ENCODE peak calls at places on chromosomes 11 and 22, in seven cellular contexts. Y is fibroblast of gingiva, Z is heart left ventricle, E is HFFc6, Q is GM10248, V is mammary epithelial cell, O is AG04449. K is an unnamed sample.

GRCh38 chr11:35304393-35304790 is 115.0 kb downstream of the SLC1A2 start:
- DNase-seq in Y (peak; percentile 87), Z (no peak), E (peak; percentile 82), Q (no peak), V (peak; percentile 42), O (no peak), K (peak; percentile 78)

GRCh38 chr11:123231263-123231662 is 36.2 kb upstream of the CLMP start:
- DNase-seq in Y (peak; percentile 21), Z (no peak), E (peak; percentile 91), Q (no peak), V (no peak), O (peak; percentile 70), K (peak; percentile 48)

GRCh38 chr11:82848829-82849228 is 51.4 kb downstream of the PRCP start:
- DNase-seq in Y (no peak), Z (no peak), E (no peak), Q (no peak), V (no peak), O (no peak), K (no peak)

GRCh38 chr11:2769779-2770555 is 70.2 kb upstream of the KCNQ1OT1 start:
- DNase-seq in Y (no peak), Z (peak; percentile 4), E (no peak), Q (no peak), V (no peak), O (no peak), K (no peak)

GRCh38 chr22:23068832-23069385 is 1.4 kb upstream of the GNAZ start:
- DNase-seq in Y (no peak), Z (no peak), E (no peak), Q (no peak), V (no peak), O (no peak), K (no peak)

GRCh38 chr22:22818861-22819855 is 68.5 kb upstream of the IGLL5 start:
- DNase-seq in Y (no peak), Z (no peak), E (no peak), Q (peak; percentile 60), V (no peak), O (no peak), K (no peak)

GRCh38 chr11:69957849-69958248 is 120.3 kb upstream of the ANO1 start:
- DNase-seq in Y (no peak), Z (no peak), E (no peak), Q (no peak), V (no peak), O (no peak), K (no peak)

GRCh38 chr11:57163160-57163868 is 18.4 kb upstream of the LRRC55 start:
- DNase-seq in Y (no peak), Z (no peak), E (no peak), Q (no peak), V (no peak), O (no peak), K (no peak)

GRCh38 chr22:29726104-29726503 is 6.3 kb downstream of the CABP7 start:
- DNase-seq in Y (no peak), Z (no peak), E (no peak), Q (no peak), V (no peak), O (no peak), K (no peak)

GRCh38 chr11:104275992-104276391 is 112.0 kb upstream of the PDGFD start:
- DNase-seq in Y (no peak), Z (no peak), E (no peak), Q (no peak), V (peak; percentile 35), O (no peak), K (no peak)

GRCh38 chr11:76903325-76903724 is 42.6 kb downstream of the ACER3 start:
- DNase-seq in Y (no peak), Z (no peak), E (no peak), Q (no peak), V (peak; percentile 79), O (no peak), K (no peak)

GRCh38 chr11:120710354-120711187 is 199.0 kb downstream of the GRIK4 start:
- DNase-seq in Y (peak; percentile 78), Z (peak; percentile 14), E (peak; percentile 84), Q (no peak), V (peak; percentile 72), O (peak; percentile 9), K (peak; percentile 66)

GRCh38 chr11:120303004-120303637 is 22.0 kb upstream of the TLCD5 start:
- DNase-seq in Y (peak; percentile 64), Z (peak; percentile 54), E (peak; percentile 67), Q (peak; percentile 82), V (peak; percentile 71), O (no peak), K (peak; percentile 40)

GRCh38 chr11:10885703-10886363 is 28.0 kb upstream of the ZBED5 start:
- DNase-seq in Y (peak; percentile 44), Z (peak; percentile 54), E (no peak), Q (no peak), V (no peak), O (no peak), K (no peak)

GRCh38 chr11:93537767-93538261 is 5.4 kb downstream of the SMCO4 start:
- DNase-seq in Y (peak; percentile 23), Z (no peak), E (no peak), Q (no peak), V (peak; percentile 26), O (no peak), K (no peak)

GRCh38 chr22:46432164-46433068 is 96.9 kb downstream of the TRMU start:
- DNase-seq in Y (peak; percentile 8), Z (no peak), E (no peak), Q (peak; percentile 70), V (no peak), O (no peak), K (no peak)

GRCh38 chr22:37032134-37032534 is 12.6 kb downstream of the MPST start:
- DNase-seq in Y (no peak), Z (no peak), E (no peak), Q (no peak), V (no peak), O (no peak), K (no peak)